ENCODE peak calls at places on chromosome 21, in nine cellular contexts. F, H, O, Z, Q, E, L, B and I are unnamed samples.

GRCh38 chr21:41641821-41642368 is 125.0 kb downstream of the RIPK4 start:
- DNase-seq in F (no peak), H (no peak), O (peak; percentile 51), Z (no peak), Q (no peak), E (no peak), L (peak; percentile 72), B (peak; percentile 70), I (no peak)

GRCh38 chr21:39149882-39150281 is 33.4 kb downstream of the PSMG1 start:
- DNase-seq in F (no peak), H (no peak), O (no peak), Z (no peak), Q (no peak), E (no peak), L (no peak), B (no peak), I (no peak)

GRCh38 chr21:37658121-37658993 is 257.9 kb downstream of the KCNJ6 start:
- DNase-seq in F (no peak), H (no peak), O (no peak), Z (no peak), Q (no peak), E (no peak), L (no peak), B (no peak), I (no peak)

GRCh38 chr21:42799516-42799915 is 79.8 kb downstream of the WDR4 start:
- DNase-seq in F (no peak), H (no peak), O (no peak), Z (no peak), Q (no peak), E (no peak), L (no peak), B (no peak), I (no peak)

GRCh38 chr21:33101300-33102005 is 31.5 kb downstream of the OLIG1 start:
- DNase-seq in F (no peak), H (no peak), O (no peak), Z (no peak), Q (no peak), E (no peak), L (no peak), B (no peak), I (no peak)

GRCh38 chr21:25689226-25689625 is 45.5 kb downstream of the ATP5PF start:
- DNase-seq in F (no peak), H (no peak), O (no peak), Z (no peak), Q (no peak), E (no peak), L (no peak), B (no peak), I (no peak)

GRCh38 chr21:40863839-40864238 is 16.9 kb upstream of the DSCAM start:
- DNase-seq in F (no peak), H (no peak), O (no peak), Z (no peak), Q (no peak), E (no peak), L (no peak), B (no peak), I (peak; percentile 77)

GRCh38 chr21:42232176-42232825 is 13.4 kb downstream of the ABCG1 start:
- DNase-seq in F (peak; percentile 82), H (no peak), O (no peak), Z (peak; percentile 80), Q (peak; percentile 40), E (peak; percentile 47), L (no peak), B (no peak), I (no peak)

GRCh38 chr21:43892984-43893535 is 28.0 kb downstream of the AGPAT3 start:
- DNase-seq in F (no peak), H (no peak), O (no peak), Z (peak; percentile 8), Q (no peak), E (no peak), L (no peak), B (no peak), I (no peak)

GRCh38 chr21:41668686-41669532 is 97.9 kb downstream of the RIPK4 start:
- DNase-seq in F (no peak), H (no peak), O (no peak), Z (peak; percentile 66), Q (peak; percentile 42), E (no peak), L (no peak), B (no peak), I (no peak)

GRCh38 chr21:43266534-43266933 is 97.7 kb downstream of the CRYAA start:
- DNase-seq in F (no peak), H (no peak), O (no peak), Z (no peak), Q (no peak), E (no peak), L (no peak), B (no peak), I (no peak)

GRCh38 chr21:38769253-38769780 is 36.4 kb upstream of the ETS2 start:
- DNase-seq in F (no peak), H (no peak), O (no peak), Z (no peak), Q (no peak), E (no peak), L (peak; percentile 22), B (no peak), I (no peak)

GRCh38 chr21:15837603-15838002 is 107.8 kb downstream of the USP25 start:
- DNase-seq in F (no peak), H (no peak), O (no peak), Z (no peak), Q (no peak), E (no peak), L (no peak), B (no peak), I (no peak)

GRCh38 chr21:35395728-35396127 is 346.6 kb upstream of the RUNX1 start:
- DNase-seq in F (no peak), H (no peak), O (no peak), Z (no peak), Q (no peak), E (no peak), L (no peak), B (no peak), I (no peak)

GRCh38 chr21:42003051-42003461 is 7.1 kb downstream of the ZBTB21 start:
- DNase-seq in F (no peak), H (no peak), O (no peak), Z (no peak), Q (no peak), E (no peak), L (no peak), B (no peak), I (no peak)

GRCh38 chr21:38848187-38848609 is 42.5 kb downstream of the ETS2 start:
- DNase-seq in F (no peak), H (no peak), O (peak; percentile 71), Z (no peak), Q (no peak), E (no peak), L (no peak), B (peak; percentile 50), I (no peak)

GRCh38 chr21:41929248-41929647 is 24.6 kb downstream of the C2CD2 start:
- DNase-seq in F (peak; percentile 16), H (peak; percentile 11), O (no peak), Z (peak; percentile 76), Q (no peak), E (no peak), L (no peak), B (no peak), I (no peak)

GRCh38 chr21:38824124-38824822 is 18.5 kb downstream of the ETS2 start:
- DNase-seq in F (no peak), H (no peak), O (no peak), Z (no peak), Q (no peak), E (no peak), L (no peak), B (no peak), I (no peak)

GRCh38 chr21:26438976-26439375 is 134.1 kb downstream of the CYYR1 start:
- DNase-seq in F (no peak), H (no peak), O (no peak), Z (no peak), Q (no peak), E (no peak), L (no peak), B (no peak), I (no peak)

GRCh38 chr21:35358008-35358407 is 308.9 kb upstream of the RUNX1 start:
- DNase-seq in F (no peak), H (no peak), O (no peak), Z (no peak), Q (no peak), E (no peak), L (no peak), B (no peak), I (no peak)

DNA sequence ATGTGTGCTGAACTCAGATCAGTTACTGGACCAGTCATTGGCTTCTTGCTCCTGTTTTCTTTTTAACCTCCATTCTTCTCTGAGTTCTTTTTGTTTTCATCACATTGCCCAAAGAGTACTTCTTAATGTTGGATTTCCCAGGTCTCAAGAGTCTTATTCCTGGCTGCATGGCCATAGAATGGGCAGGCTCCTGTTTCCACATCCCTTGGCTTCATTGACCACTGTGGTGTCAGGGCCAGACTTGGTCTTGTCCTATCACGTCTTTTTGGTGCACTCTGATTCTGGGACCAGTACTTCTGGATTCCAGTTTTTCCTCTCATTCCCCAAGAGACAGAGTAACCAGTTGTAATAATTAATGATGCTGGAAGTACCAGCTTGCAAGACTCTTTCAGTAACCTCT is 41.8 kb downstream of the MRPS6 start:
- DNase-seq in F (no peak), H (no peak), O (no peak), Z (no peak), Q (no peak), E (no peak), L (no peak), B (no peak), I (no peak)
- H3K27ac ChIP-seq in F (no peak overlapping the region), H (no peak overlapping the region), O (no peak overlapping the region), Z (no peak overlapping the region), Q (no peak overlapping the region), E (no peak overlapping the region), L (no peak overlapping the region), B (no peak overlapping the region), I (no peak overlapping the region)

GRCh38 chr21:45780647-45781046 is 137.1 kb downstream of the PCBP3 start:
- DNase-seq in F (no peak), H (no peak), O (no peak), Z (no peak), Q (no peak), E (no peak), L (no peak), B (no peak), I (no peak)
- TF ChIP-seq CTCF in F (no peak), H (no peak), O (no peak), Z (no peak), Q (no peak), E (no peak), L (no peak), B (no peak), I (no peak)

DNA sequence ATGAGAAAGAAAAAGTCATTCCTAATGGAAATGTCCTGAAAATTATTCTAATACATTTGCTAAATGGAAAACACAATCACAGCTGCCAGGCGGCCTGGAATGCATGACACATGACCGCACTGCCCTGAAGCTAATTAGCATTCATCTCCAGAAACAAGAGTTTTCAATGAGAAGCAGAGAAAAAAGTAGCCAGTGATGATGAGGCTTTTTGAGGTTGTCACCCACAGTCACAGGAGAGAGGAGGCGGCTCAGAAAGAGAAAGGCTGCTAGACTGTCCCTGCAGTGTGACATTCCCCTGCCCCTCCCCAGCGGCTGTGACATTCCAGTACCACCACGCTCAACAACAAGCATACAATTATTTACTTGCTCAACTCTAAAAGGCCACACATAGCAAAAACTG is 122.9 kb upstream of the KRTAP19-8 start:
- DNase-seq in F (no peak), H (no peak), O (no peak), Z (no peak), Q (no peak), E (no peak), L (no peak), B (no peak), I (no peak)
- H3K4me3 ChIP-seq in F (no peak overlapping the region), H (no peak overlapping the region), O (no peak overlapping the region), Z (no peak overlapping the region), Q (no peak overlapping the region), E (no peak overlapping the region), L (no peak overlapping the region), B (no peak overlapping the region), I (no peak overlapping the region)

GRCh38 chr21:36430841-36431240 is 45.6 kb downstream of the CHAF1B start:
- DNase-seq in F (no peak), H (no peak), O (no peak), Z (no peak), Q (no peak), E (no peak), L (no peak), B (no peak), I (no peak)
- H3K27ac ChIP-seq in F (no peak overlapping the region), H (no peak overlapping the region), O (peak overlapping the region; percentile 64), Z (no peak overlapping the region), Q (peak overlapping the region; percentile 54), E (no peak overlapping the region), L (peak overlapping the region; percentile 95), B (peak overlapping the region; percentile 79), I (no peak overlapping the region)